ENCODE peak calls at places on chromosomes 1 and 21, in ten cellular contexts. A is posterior cingulate gyrus; B is coronary artery; N is activated T-helper 2 cell treated with anti-CD3 and anti-CD28 coated beads, Interferon-gamma antibody, Interleukin-2, Interleukin-4, amounts not matched to agents 10 μg/mL and 5 μg/mL and 100 μg/mL, durations not matched to agents 14 hours and 24 hours and 36 hours; D is right cardiac atrium; U is frontal cortex; Q is stromal cell of bone marrow; R is stimulated activated CD4-positive, alpha-beta T cell treated with anti-CD3 and anti-CD28 coated beads, TNF-alpha, amount 100 ng/mL, for 48 hours; I is PC-3; J is Right ventricle myocardium inferior. O is an unnamed sample.
A peak's percentile ranks its signal among the peaks of the same experiment; 100 is the strongest.

GRCh38 chr1:194289569-194290266 is 1103.3 kb upstream of the B3GALT2 start:
- DNase-seq in A (no peak), B (no peak), N (peak; percentile 9), D (no peak), U (no peak), Q (no peak), R (peak; percentile 22), I (no peak), J (no peak), O (no peak)

GRCh38 chr1:230268371-230269170 is 157.6 kb downstream of the PGBD5 start:
- DNase-seq in A (no peak), B (no peak), N (no peak), D (no peak), U (peak; percentile 54), Q (peak; percentile 50), R (no peak), I (peak; percentile 80), J (peak; percentile 55), O (no peak)

GRCh38 chr1:202034683-202035462 is 24.5 kb downstream of the ELF3 start:
- DNase-seq in A (no peak), B (peak; percentile 93), N (no peak), D (peak; percentile 90), U (no peak), Q (peak; percentile 98), R (no peak), I (peak; percentile 95), J (peak; percentile 88), O (no peak)

GRCh38 chr1:233252436-233252835 is 43.1 kb downstream of the PCNX2 start:
- DNase-seq in A (no peak), B (no peak), N (no peak), D (peak; percentile 59), U (no peak), Q (no peak), R (no peak), I (no peak), J (no peak), O (no peak)

GRCh38 chr1:15261155-15262002 is 14.4 kb downstream of the FHAD1 start:
- DNase-seq in A (no peak), B (no peak), N (no peak), D (peak; percentile 69), U (no peak), Q (no peak), R (no peak), I (no peak), J (peak; percentile 77), O (no peak)

GRCh38 chr1:6322161-6322560 is 61.3 kb upstream of the GPR153 start:
- DNase-seq in A (no peak), B (no peak), N (no peak), D (no peak), U (no peak), Q (no peak), R (no peak), I (no peak), J (no peak), O (no peak)

GRCh38 chr1:9278114-9278513 is 14.6 kb upstream of the SPSB1 start:
- DNase-seq in A (no peak), B (no peak), N (no peak), D (no peak), U (no peak), Q (no peak), R (no peak), I (no peak), J (no peak), O (no peak)

GRCh38 chr21:36973986-36974850 is 7.7 kb upstream of the HLCS start:
- DNase-seq in A (no peak), B (no peak), N (no peak), D (no peak), U (no peak), Q (no peak), R (no peak), I (no peak), J (no peak), O (no peak)

GRCh38 chr1:181849071-181849470 is 212.4 kb downstream of the ZNF648 start:
- DNase-seq in A (no peak), B (no peak), N (no peak), D (no peak), U (no peak), Q (no peak), R (no peak), I (no peak), J (no peak), O (no peak)